ENCODE peak calls at places on chromosomes 12 and 14, in four cellular contexts. O, G, U and Z are unnamed samples.

GRCh38 chr12:26845984-26846383 is 13.0 kb upstream of the ITPR2 start:
- DNase-seq in O (peak), G (no peak), U (peak), Z (no peak)

GRCh38 chr14:39102265-39102968 is 618 bp downstream of the SEC23A start:
- DNase-seq in O (peak), G (no peak), U (peak), Z (no peak)

GRCh38 chr12:66947119-66947518 is 268.2 kb upstream of the GRIP1 start:
- DNase-seq in O (no peak), G (no peak), U (peak), Z (no peak)

GRCh38 chr12:112368856-112369255 is 13.4 kb downstream of the HECTD4 start:
- DNase-seq in O (no peak), G (no peak), U (peak), Z (no peak)

GRCh38 chr12:32134144-32134888 is 27.7 kb downstream of the BICD1 start:
- DNase-seq in O (peak), G (no peak), U (peak), Z (no peak)

GRCh38 chr14:23831591-23831990 is 122.0 kb upstream of the DHRS4 start:
- DNase-seq in O (no peak), G (no peak), U (no peak), Z (no peak)

GRCh38 chr12:119804011-119804641 is 73.0 kb downstream of the CIT start:
- DNase-seq in O (peak), G (peak), U (peak), Z (peak)

GRCh38 chr14:96095581-96096476 is 56.7 kb downstream of the C14orf132 start:
- DNase-seq in O (peak), G (no peak), U (peak), Z (no peak)

GRCh38 chr14:94936411-94936892 is 166.5 kb upstream of the GSC start:
- DNase-seq in O (no peak), G (no peak), U (peak), Z (no peak)

GRCh38 chr12:104121001-104121400 is 17.0 kb downstream of the NFYB start:
- DNase-seq in O (peak), G (no peak), U (peak), Z (no peak)

GRCh38 chr12:42609605-42610004 is 20.1 kb upstream of the PRICKLE1 start:
- DNase-seq in O (peak), G (no peak), U (no peak), Z (no peak)

GRCh38 chr12:95418142-95418541 is 55.8 kb upstream of the METAP2 start:
- DNase-seq in O (no peak), G (no peak), U (no peak), Z (no peak)

GRCh38 chr12:76266797-76267196 is 81.4 kb downstream of the BBS10 start:
- DNase-seq in O (peak), G (no peak), U (peak), Z (peak)

GRCh38 chr14:78902010-78902623 is 731.9 kb downstream of the NRXN3 start:
- DNase-seq in O (peak), G (no peak), U (peak), Z (no peak)

DNA sequence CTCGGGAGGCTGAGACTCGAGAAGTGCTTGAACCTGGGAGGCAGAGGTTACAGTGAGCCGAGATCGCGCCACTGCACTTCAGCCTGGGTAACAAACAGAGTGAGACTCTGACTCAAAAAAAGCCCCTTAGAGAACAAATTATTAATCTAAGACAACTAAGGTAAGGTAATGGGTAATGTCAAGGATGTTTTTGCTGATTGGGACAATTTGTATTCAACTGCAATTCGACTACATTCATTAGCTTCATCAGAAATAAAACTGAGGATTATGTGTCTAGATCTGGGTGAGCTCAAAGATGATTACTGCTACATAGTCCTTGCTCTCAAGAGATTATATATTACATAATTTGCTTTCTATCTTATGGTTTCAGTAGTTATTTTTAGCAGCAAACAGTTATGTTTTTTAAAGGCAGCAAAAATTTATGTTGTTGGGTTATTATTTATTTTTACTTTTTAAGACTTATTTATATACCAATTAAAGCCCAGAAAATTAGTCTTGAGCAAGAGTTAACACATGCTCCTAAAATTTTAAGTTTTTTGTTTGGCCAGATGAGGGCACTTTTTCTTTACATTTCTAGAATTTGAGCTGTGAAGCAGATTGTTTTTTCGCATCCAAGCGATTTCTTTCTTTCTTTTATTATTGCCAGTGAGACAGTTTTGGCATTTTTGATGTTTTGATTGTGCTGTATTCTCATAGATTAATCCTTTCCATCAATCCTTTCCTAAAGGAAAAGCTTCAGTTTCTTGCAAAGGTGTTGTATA is 52.3 kb downstream of the PLEKHA5 start:
- DNase-seq in O (no peak), G (no peak), U (no peak), Z (no peak)
- TF ChIP-seq CTCF in O (peak), G (no peak), U (peak), Z (no peak)

GRCh38 chr12:93315385-93315906 is 62.3 kb upstream of the NUDT4 start:
- DNase-seq in O (no peak), G (no peak), U (no peak), Z (no peak)
- H3K27ac ChIP-seq in O (no peak), G (no peak), U (no peak), Z (no peak)

DNA sequence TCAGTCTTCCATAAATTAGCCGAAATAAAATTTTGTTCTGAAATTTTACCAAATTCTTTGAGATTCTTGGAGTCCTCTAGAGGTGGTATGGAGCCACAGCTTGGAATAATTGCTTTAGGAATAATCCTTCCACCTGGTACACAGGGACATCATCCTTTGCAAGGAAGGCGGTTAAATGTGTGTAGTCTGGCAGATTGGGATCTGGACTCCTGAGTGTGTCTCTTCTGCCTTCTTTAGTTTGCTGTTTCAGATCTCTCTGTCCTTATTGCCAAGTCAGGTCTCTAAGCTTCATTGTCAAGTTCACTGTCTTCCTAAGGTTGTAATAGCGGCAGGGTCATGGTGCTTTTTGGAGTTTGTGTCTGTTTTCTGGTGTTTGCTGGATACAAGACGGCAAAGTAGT is 393.9 kb upstream of the RGS6 start:
- DNase-seq in O (no peak), G (no peak), U (no peak), Z (no peak)
- TF ChIP-seq CTCF in O (no peak), G (no peak), U (no peak), Z (no peak)

GRCh38 chr12:132651444-132652100 is 33.0 kb downstream of the P2RX2 start:
- DNase-seq in O (no peak), G (no peak), U (no peak), Z (no peak)

GRCh38 chr12:132647858-132648257 is 29.3 kb downstream of the P2RX2 start:
- DNase-seq in O (no peak), G (no peak), U (no peak), Z (no peak)

GRCh38 chr12:132646850-132647249 is 28.3 kb downstream of the P2RX2 start:
- DNase-seq in O (no peak), G (no peak), U (no peak), Z (no peak)

GRCh38 chr12:132648616-132649225 is 30.1 kb downstream of the P2RX2 start:
- DNase-seq in O (no peak), G (no peak), U (no peak), Z (no peak)

GRCh38 chr12:132649226-132649945 is 30.8 kb downstream of the P2RX2 start:
- DNase-seq in O (no peak), G (no peak), U (no peak), Z (no peak)
- H3K27ac ChIP-seq in O (no peak), G (no peak), U (no peak), Z (no peak)

GRCh38 chr14:47044841-47045240 is 393.3 kb upstream of the RPL10L start:
- DNase-seq in O (peak), G (no peak), U (peak), Z (no peak)
- TF ChIP-seq CTCF in O (peak), G (no peak), U (peak), Z (peak)

GRCh38 chr14:68309631-68310030 is 483.2 kb downstream of the ZFP36L1 start:
- DNase-seq in O (no peak), G (no peak), U (no peak), Z (no peak)
- H3K27ac ChIP-seq in O (no peak), G (peak), U (no peak), Z (peak)

GRCh38 chr14:64745511-64746041 is 41.4 kb downstream of the PLEKHG3 start:
- DNase-seq in O (peak), G (no peak), U (peak), Z (no peak)
- TF ChIP-seq CTCF in O (peak), G (no peak), U (no peak), Z (no peak)

DNA sequence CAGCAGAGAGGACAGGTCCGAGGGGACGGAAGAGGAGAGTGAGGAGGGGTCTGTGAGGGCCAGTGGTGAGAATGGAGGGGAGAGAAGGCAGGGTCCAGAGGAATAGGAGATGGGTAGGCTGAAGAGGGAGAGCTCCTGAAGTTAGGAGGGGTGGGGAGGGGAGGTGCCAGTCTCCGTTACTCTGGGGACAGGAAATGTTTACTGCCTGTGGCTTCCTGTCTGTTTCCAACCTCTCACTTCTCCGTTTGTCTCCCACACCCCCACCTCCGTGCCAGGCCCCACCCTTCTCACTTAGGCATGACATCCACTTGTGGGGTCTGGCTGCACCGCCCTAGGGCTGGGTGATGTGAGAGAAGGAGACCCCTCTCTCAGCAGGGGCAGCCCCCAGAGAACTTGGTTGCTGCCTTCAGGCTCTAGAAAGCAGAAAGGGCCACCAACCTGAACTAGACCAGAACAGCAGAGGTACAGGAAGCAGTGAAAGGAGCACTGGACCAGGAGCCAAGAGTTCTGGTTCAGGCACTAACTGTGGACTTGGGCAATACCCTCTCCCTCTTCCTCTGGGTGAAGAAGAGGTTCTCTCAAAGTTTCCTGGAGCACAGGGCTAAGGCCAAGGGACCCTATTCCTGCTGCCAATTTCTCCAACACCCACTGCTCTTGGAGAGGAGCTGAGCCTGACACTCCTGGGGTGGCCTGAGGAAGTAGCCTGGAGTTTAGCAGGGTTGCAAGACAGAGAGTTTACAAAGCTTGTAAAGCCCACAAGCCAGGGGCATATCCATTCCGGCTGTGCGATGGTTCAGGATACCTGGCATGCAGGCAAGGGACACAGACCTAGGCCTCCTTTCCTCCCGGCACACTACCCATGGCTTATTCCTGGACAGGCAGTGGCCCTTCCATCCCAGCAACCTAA is 5.5 kb downstream of the ITGA5 start:
- DNase-seq in O (peak), G (no peak), U (peak), Z (peak)
- H3K27ac ChIP-seq in O (peak), G (peak), U (peak), Z (peak)

GRCh38 chr12:6278439-6279255 is 31.8 kb upstream of the PLEKHG6 start:
- DNase-seq in O (peak), G (no peak), U (peak), Z (peak)

GRCh38 chr12:6279256-6279628 is 31.2 kb upstream of the PLEKHG6 start:
- DNase-seq in O (no peak), G (no peak), U (no peak), Z (peak)

GRCh38 chr12:6280053-6280469 is 30.4 kb upstream of the PLEKHG6 start:
- DNase-seq in O (peak), G (no peak), U (peak), Z (peak)

GRCh38 chr12:6280672-6281071 is 29.8 kb upstream of the PLEKHG6 start:
- DNase-seq in O (no peak), G (no peak), U (no peak), Z (peak)

DNA sequence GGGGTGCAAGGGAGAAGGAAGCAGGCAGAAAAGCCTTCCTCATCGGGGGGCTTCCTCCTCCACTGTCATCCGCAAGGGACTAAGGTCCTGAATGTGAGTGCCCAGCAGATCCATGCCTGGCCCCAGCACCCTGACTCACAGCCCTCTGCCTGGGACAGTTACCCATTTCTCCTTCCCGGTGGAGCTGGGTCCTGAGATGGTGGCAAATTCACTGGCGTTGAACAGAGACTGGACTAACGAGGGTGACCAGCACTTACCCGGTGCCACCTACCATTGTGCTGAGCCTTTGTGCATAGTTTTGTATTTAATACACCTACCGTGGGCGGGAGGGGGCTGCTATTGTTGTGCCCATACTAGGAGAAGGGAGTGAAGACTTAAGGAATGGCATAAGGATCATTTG is 30.9 kb upstream of the PLEKHG6 start:
- DNase-seq in O (no peak), G (no peak), U (no peak), Z (peak)
- TF ChIP-seq CTCF in O (no peak), G (no peak), U (no peak), Z (no peak)